ENCODE peak calls at places on chromosomes 5 and 9, in nine cellular contexts. R is breast epithelium, Y is prostate gland, N is endothelial cell of umbilical vein, G is sigmoid colon, T is HCT116, Q is GM23338, I is spleen, U is stomach. V is an unnamed sample.

GRCh38 chr5:10452768-10453331 is 11.2 kb downstream of the ROPN1L start:
- DNase-seq in N (peak; percentile 87), Y (no peak), Q (peak; percentile 87), I (no peak), G (no peak), U (no peak), T (peak; percentile 70), R (no peak), V (no peak)

GRCh38 chr9:69379250-69379982 is 54.4 kb downstream of the ENTREP1 start:
- DNase-seq in Y (no peak), T (no peak), U (no peak), Q (no peak), I (no peak), N (peak; percentile 86), R (no peak), G (no peak), V (no peak)

GRCh38 chr5:2373631-2374030 is 377.8 kb downstream of the IRX2 start:
- DNase-seq in I (no peak), N (no peak), R (no peak), G (no peak), T (no peak), Q (no peak), Y (no peak), U (no peak), V (peak; percentile 72)

GRCh38 chr5:154446183-154447073 is 631 bp downstream of the SAP30L start:
- DNase-seq in U (peak; percentile 54), Y (peak; percentile 43), R (no peak), G (peak; percentile 83), Q (peak; percentile 65), T (no peak), N (peak; percentile 78), I (peak; percentile 94), V (no peak)

GRCh38 chr9:90665072-90665471 is 22.4 kb upstream of the DIRAS2 start:
- DNase-seq in Q (peak; percentile 58), G (no peak), Y (no peak), U (no peak), N (no peak), R (no peak), I (no peak), T (no peak), V (no peak)

GRCh38 chr5:133348406-133348805 is 263.9 kb downstream of the FSTL4 start:
- DNase-seq in G (peak; percentile 40), U (no peak), Q (no peak), T (no peak), R (no peak), N (no peak), I (no peak), Y (no peak), V (no peak)

GRCh38 chr5:1122511-1123284 is 10.8 kb upstream of the SLC12A7 start:
- DNase-seq in G (no peak), Q (no peak), R (no peak), T (no peak), N (no peak), U (peak; percentile 87), I (no peak), Y (no peak), V (no peak)

GRCh38 chr9:91301161-91301560 is 60.6 kb downstream of the AUH start:
- DNase-seq in N (no peak), R (no peak), U (no peak), I (no peak), G (peak; percentile 79), Y (no peak), Q (no peak), T (peak; percentile 23), V (no peak)

GRCh38 chr9:68492801-68493200 is 47.9 kb downstream of the TMEM252 start:
- DNase-seq in Y (peak; percentile 18), G (no peak), Q (no peak), I (no peak), N (no peak), U (peak; percentile 31), T (no peak), R (no peak), V (no peak)

GRCh38 chr5:76104027-76104426 is 20.8 kb downstream of the SV2C start:
- DNase-seq in G (no peak), R (no peak), Y (no peak), I (no peak), N (peak; percentile 38), Q (peak; percentile 72), T (no peak), U (peak; percentile 44), V (no peak)

GRCh38 chr9:69200071-69200470 is 26.0 kb downstream of the TJP2 start:
- DNase-seq in N (no peak), T (no peak), Y (no peak), Q (no peak), I (no peak), U (no peak), G (no peak), R (no peak), V (no peak)

GRCh38 chr5:147935032-147935431 is 28.7 kb upstream of the C5orf46 start:
- DNase-seq in I (no peak), G (no peak), Q (peak; percentile 82), R (no peak), T (peak; percentile 39), Y (peak; percentile 21), U (no peak), N (peak; percentile 77), V (no peak)

GRCh38 chr5:131375351-131375750 is 111.5 kb downstream of the CDC42SE2 start:
- DNase-seq in N (no peak), T (no peak), U (no peak), R (no peak), Q (no peak), Y (no peak), G (no peak), I (no peak), V (no peak)

GRCh38 chr5:131379071-131379538 is 115.3 kb downstream of the CDC42SE2 start:
- DNase-seq in R (no peak), U (no peak), G (no peak), Q (no peak), Y (no peak), N (no peak), T (no peak), I (no peak), V (no peak)

GRCh38 chr5:131368866-131369265 is 105.0 kb downstream of the CDC42SE2 start:
- DNase-seq in T (no peak), G (no peak), I (no peak), Q (no peak), Y (no peak), N (no peak), U (no peak), R (no peak), V (no peak)

GRCh38 chr5:131377785-131378325 is 114.0 kb downstream of the CDC42SE2 start:
- DNase-seq in N (peak; percentile 88), Y (no peak), Q (no peak), U (no peak), I (no peak), T (no peak), G (no peak), R (no peak), V (no peak)

GRCh38 chr5:131373265-131373664 is 109.4 kb downstream of the CDC42SE2 start:
- DNase-seq in N (no peak), G (no peak), R (no peak), T (no peak), I (no peak), Y (no peak), U (no peak), Q (no peak), V (no peak)
- TF ChIP-seq POLR2AphosphoS5 in N (no peak), G (no peak), R (no peak), T (no peak), I (no peak), Y (no peak), U (no peak), Q (no peak), V (no peak)

GRCh38 chr5:33892419-33893151 is 795 bp upstream of the ADAMTS12 start:
- DNase-seq in Q (peak; percentile 55), Y (no peak), I (no peak), N (no peak), T (no peak), G (peak; percentile 73), R (peak; percentile 55), U (peak; percentile 49), V (no peak)
- H3K4me1 ChIP-seq in Q (peaks cover 30% of the 10 kb centered on the region), Y (no peaks in the 10 kb centered on the region), I (no peaks in the 10 kb centered on the region), N (peaks cover 10% of the 10 kb centered on the region), T (no peaks in the 10 kb centered on the region), G (peaks cover 51% of the 10 kb centered on the region), R (no peaks in the 10 kb centered on the region), U (peaks cover 15% of the 10 kb centered on the region), V (peaks cover 8% of the 10 kb centered on the region)

GRCh38 chr5:122051569-122051968 is 26.5 kb downstream of the LOX start:
- DNase-seq in R (no peak), Q (no peak), G (no peak), N (no peak), I (no peak), Y (no peak), T (no peak), U (no peak), V (no peak)

GRCh38 chr5:122056913-122057312 is 21.1 kb downstream of the LOX start:
- DNase-seq in T (no peak), Q (no peak), I (no peak), N (no peak), Y (no peak), U (no peak), R (no peak), G (no peak), V (no peak)

GRCh38 chr5:122053181-122054109 is 24.6 kb downstream of the LOX start:
- DNase-seq in G (peak; percentile 64), T (no peak), R (no peak), Y (no peak), Q (no peak), U (no peak), N (peak; percentile 40), I (peak; percentile 65), V (no peak)

GRCh38 chr5:122054266-122054665 is 23.8 kb downstream of the LOX start:
- DNase-seq in T (no peak), Y (no peak), I (no peak), G (no peak), R (no peak), U (no peak), N (no peak), Q (no peak), V (no peak)

DNA sequence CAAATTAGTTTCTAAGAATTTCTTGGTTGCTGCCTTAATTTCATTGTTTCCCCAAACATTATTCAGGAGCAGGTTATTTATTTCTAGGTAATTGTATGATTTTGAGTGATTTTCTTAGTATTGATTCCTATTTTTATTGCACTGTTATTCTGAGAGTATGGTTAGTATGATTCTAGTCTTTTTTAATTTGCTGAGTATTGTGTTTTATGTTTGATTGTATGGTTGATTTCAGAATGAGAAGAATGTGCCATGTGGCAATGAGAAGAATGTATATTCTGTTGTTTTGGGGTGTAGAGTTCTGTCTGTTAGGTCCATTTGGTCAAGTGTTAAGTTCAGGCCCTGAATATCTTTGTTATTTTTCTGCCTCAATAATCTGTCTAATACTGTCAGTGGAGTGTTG is 27.1 kb downstream of the LOX start:
- DNase-seq in G (no peak), Q (no peak), Y (no peak), R (no peak), T (no peak), N (no peak), U (no peak), I (no peak), V (no peak)
- H3K27ac ChIP-seq in G (no peak overlapping the region), Q (no peak overlapping the region), Y (no peak overlapping the region), R (no peak overlapping the region), T (no peak overlapping the region), N (no peak overlapping the region), U (no peak overlapping the region), I (no peak overlapping the region), V (no peak overlapping the region)

DNA sequence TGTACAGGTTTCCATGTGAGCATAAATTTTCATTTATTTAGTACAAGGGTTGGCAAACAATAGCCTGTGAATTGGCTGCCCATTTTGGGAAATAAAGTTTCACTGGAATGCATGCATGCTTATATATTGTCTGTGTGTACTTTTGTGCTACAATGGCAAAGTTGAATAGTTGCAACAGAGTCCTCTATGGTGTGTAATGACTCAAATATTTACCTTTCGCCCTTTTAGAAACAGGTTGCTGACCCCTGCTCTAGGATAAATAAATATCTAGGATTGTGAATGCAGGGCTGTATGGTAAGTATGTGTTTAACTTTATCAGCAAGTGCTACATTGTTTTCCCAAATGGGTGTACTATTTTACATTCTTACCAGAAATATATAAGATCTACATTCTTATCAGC is 47.2 kb downstream of the XRCC4 start:
- DNase-seq in U (no peak), T (no peak), R (no peak), Q (no peak), I (no peak), Y (no peak), G (no peak), N (no peak), V (no peak)
- TF ChIP-seq POLR2AphosphoS5 in U (no peak), T (no peak), R (no peak), Q (no peak), I (no peak), Y (no peak), G (no peak), N (no peak), V (no peak)